ENCODE peak calls at places on chromosome 11, in eight cellular contexts. V is adrenal gland, W is Peyer's patch, N is H1, T is spleen, S is body of pancreas, R is A549, I is ovary. E is an unnamed sample.

GRCh38 chr11:37108436-37109204 is 510.6 kb upstream of the RAG2 start:
- DNase-seq in S (no peak), V (no peak), N (no peak), R (no peak), W (no peak), T (no peak), I (no peak), E (no peak)

GRCh38 chr11:74672956-74673895 is 58.0 kb downstream of the CHRDL2 start:
- DNase-seq in W (no peak), R (peak), N (peak), T (peak), S (peak), V (peak), I (peak), E (peak)

GRCh38 chr11:115256326-115257197 is 247.7 kb downstream of the CADM1 start:
- DNase-seq in T (peak), V (no peak), W (peak), I (no peak), N (no peak), S (no peak), R (no peak), E (no peak)

GRCh38 chr11:65089621-65090020 is 5.6 kb downstream of the ZFPL1 start:
- DNase-seq in V (no peak), N (no peak), S (no peak), W (no peak), R (no peak), T (no peak), I (no peak), E (no peak)

GRCh38 chr11:111601979-111602864 is at the start of gene SIK2:
- DNase-seq in R (peak), N (peak), W (peak), I (peak), V (peak), S (peak), T (peak), E (peak)

GRCh38 chr11:11706022-11706421 is 84.2 kb upstream of the GALNT18 start:
- DNase-seq in I (no peak), W (no peak), N (no peak), T (no peak), V (no peak), R (no peak), S (no peak), E (no peak)

GRCh38 chr11:35321532-35322320 is 97.6 kb downstream of the SLC1A2 start:
- DNase-seq in W (no peak), I (no peak), N (no peak), R (no peak), V (peak), S (peak), T (no peak), E (no peak)

GRCh38 chr11:67048515-67048914 is 8.1 kb upstream of the RHOD start:
- DNase-seq in I (no peak), W (no peak), S (no peak), V (no peak), R (no peak), N (no peak), T (no peak), E (no peak)

GRCh38 chr11:85685131-85685819 is 720 bp downstream of the CCDC89 start:
- DNase-seq in I (peak), R (no peak), S (no peak), T (peak), V (no peak), W (no peak), N (no peak), E (no peak)

GRCh38 chr11:17531071-17531817 is 13.0 kb downstream of the USH1C start:
- DNase-seq in I (no peak), R (no peak), V (no peak), S (no peak), T (no peak), N (no peak), W (no peak), E (no peak)

GRCh38 chr11:41222236-41222635 is 237.2 kb downstream of the LRRC4C start:
- DNase-seq in W (no peak), R (no peak), T (no peak), I (no peak), S (no peak), N (no peak), V (no peak), E (no peak)

GRCh38 chr11:71304491-71304890 is 52.1 kb upstream of the SHANK2 start:
- DNase-seq in T (peak), S (no peak), V (no peak), I (no peak), W (no peak), R (no peak), N (peak), E (peak)

GRCh38 chr11:22657101-22657694 is 9.2 kb upstream of the GAS2 start:
- DNase-seq in T (no peak), N (no peak), W (no peak), I (no peak), S (no peak), R (no peak), V (no peak), E (no peak)

GRCh38 chr11:93194673-93195291 is 3.0 kb downstream of the SLC36A4 start:
- DNase-seq in N (no peak), T (no peak), W (no peak), V (no peak), S (no peak), R (no peak), I (no peak), E (no peak)

DNA sequence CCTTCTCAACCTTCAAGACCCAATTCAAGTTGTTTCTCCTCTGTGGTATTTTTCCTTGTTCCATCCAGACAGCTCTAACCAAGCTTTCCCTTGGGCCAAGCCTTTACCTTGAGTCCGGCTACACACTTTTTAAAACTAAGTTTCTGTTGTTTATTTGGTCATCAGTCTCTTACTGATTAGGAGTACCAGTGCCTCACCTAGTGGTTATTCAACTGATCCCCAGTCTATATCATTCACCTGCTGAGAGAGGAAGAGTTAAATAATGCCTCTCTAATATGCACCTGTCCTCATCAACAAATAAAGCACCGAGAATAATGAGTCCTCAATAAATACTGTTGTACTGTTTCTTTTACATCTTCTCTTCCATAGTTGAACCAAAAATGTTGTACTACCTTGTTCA is 160.8 kb downstream of the MSANTD4 start:
- DNase-seq in S (no peak), V (no peak), N (no peak), I (no peak), W (no peak), T (no peak), R (no peak), E (no peak)
- TF ChIP-seq CTCF in S (peak), V (no peak), N (no peak), I (no peak), W (no peak), T (no peak), R (peak), E (no peak)

GRCh38 chr11:8480858-8481257 is 113.2 kb downstream of the STK33 start:
- DNase-seq in S (no peak), I (no peak), T (no peak), W (no peak), N (no peak), R (no peak), V (no peak), E (no peak)

GRCh38 chr11:8488395-8488794 is 105.6 kb downstream of the STK33 start:
- DNase-seq in W (no peak), T (no peak), V (no peak), R (no peak), S (no peak), N (no peak), I (no peak), E (no peak)

GRCh38 chr11:8484251-8484650 is 109.8 kb downstream of the STK33 start:
- DNase-seq in S (no peak), N (no peak), I (no peak), R (no peak), V (no peak), T (no peak), W (no peak), E (no peak)
- H3K27ac ChIP-seq in S (no peak), N (no peak), I (no peak), R (no peak), V (no peak), T (no peak), W (no peak), E (no peak)

GRCh38 chr11:61752117-61752924 is at the start of gene MYRF:
- DNase-seq in R (peak), I (peak), T (peak), W (peak), N (peak), S (peak), V (no peak), E (no peak)
- TF ChIP-seq POLR2A in R (peak), I (no peak), T (no peak), W (peak), N (no peak), S (peak), V (no peak), E (no peak)

DNA sequence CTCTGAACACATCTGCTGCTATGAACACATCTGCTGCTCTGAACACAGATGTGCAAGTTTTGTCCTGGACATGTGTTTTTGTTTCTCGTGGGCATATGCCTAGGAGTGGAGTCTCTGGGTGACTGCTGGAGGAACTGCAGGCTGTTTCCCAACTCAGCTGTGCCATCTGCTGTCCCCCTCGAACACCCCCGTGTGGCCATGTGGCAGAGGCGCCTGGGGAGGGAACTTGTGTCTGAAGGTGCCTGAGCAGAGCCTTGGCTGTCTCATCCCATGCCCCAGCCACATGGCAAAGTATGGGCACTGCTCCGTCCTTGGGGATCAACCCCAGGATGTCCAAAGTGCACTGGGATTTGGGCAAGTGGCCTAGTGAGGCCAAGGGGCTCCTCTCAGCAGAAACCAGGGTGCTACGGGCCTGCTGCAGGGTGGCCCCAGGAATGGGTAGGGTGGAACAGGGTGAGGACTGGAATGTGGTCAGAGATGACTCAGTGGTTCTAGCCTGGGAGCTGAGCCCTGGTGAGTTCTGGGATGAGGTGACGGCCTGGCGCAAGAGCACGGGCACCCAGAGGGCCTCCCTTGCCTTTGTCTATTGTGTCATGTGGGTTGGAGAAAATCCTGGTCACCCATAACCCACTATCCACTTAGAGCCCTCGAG is 14.7 kb downstream of the GATD1 start:
- DNase-seq in W (no peak), I (peak), N (no peak), S (no peak), R (peak), T (peak), V (peak), E (no peak)
- TF ChIP-seq CTCF in W (no peak), I (no peak), N (peak), S (no peak), R (peak), T (no peak), V (no peak), E (no peak)

DNA sequence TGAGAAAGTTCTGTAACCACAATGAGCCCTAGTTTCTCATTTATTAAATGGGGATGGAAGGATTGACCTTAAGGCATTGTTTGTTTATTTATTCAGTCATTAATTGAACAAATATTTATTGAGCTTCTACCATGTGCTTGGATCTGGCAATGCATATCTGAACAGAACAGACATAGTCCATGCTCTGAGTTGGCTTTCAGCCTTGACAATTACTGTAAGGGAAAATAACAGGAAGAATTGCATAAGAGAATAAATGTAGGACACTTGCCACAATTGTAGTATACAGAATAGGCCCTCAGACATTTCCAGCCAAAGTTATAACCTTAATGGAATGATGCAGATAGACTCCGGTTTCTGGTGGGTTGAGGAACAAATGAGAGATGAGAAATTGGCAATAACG is 160.5 kb upstream of the TTC12 start:
- DNase-seq in S (no peak), N (no peak), T (no peak), R (no peak), I (no peak), W (no peak), V (no peak), E (no peak)
- H3K27ac ChIP-seq in S (no peak), N (no peak), T (no peak), R (no peak), I (no peak), W (no peak), V (peak), E (no peak)

DNA sequence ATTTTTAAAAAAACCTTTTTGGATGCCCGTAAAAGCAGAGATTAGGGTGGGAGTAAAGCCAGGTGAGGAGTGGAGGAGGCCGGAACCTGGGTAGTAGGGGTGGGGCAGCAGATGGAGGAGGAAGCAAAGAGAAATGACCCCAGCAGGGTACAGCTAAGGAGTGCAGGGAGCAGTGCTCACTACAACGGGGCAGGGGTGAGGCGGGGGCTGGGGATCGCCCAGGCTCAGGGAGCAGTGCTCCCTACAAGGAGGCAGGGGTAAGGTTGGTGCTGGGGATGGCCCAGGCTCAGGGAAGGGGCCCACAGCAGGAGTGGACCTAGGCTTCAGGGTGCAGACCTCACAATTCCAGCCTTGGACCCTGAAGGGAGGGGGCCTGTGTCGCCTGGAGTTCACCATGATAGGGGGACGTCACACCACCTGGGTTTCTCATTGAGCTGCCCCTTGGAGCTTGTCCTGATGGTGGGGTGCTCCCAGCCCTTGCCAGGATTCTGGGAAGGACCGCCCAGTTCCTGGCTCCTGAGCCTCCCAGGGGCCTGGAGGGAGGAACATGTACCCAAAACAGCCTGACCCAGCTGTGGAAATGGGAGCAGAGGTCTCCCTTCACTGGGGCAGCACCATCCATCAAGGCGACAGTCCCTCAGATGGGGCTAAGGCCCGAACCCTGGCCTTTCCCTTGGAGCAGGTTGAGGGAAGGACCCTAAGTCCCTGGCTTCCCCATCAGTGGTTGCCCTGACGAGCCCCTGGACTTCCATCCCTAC is 2.9 kb upstream of the PNPLA2 start:
- DNase-seq in I (no peak), R (no peak), W (no peak), N (no peak), S (no peak), V (no peak), T (no peak), E (no peak)
- TF ChIP-seq POLR2A in I (no peak), R (no peak), W (no peak), N (no peak), S (no peak), V (no peak), T (no peak), E (no peak)

E was measured in esophagus muscularis mucosa.